ENCODE peak calls at places on chromosomes 12 and 14, in four cellular contexts. M is retinal pigment epithelial cell, E is endothelial cell of umbilical vein, A is cardiac fibroblast. W is an unnamed sample.

GRCh38 chr12:14963520-14963919 is 2.1 kb upstream of the ARHGDIB start:
- DNase-seq in M (no peak), E (no peak), A (no peak), W (no peak)

GRCh38 chr14:67170706-67171105 is 18.5 kb upstream of the GARIN2 start:
- DNase-seq in M (no peak), E (no peak), A (no peak), W (no peak)

GRCh38 chr12:52992699-52993557 is 13.3 kb upstream of the EIF4B start:
- DNase-seq in M (no peak), E (no peak), A (peak), W (no peak)

GRCh38 chr12:49537709-49538601 is 875 bp upstream of the KCNH3 start:
- DNase-seq in M (no peak), E (no peak), A (no peak), W (peak)

GRCh38 chr12:121575952-121576615 is 4.7 kb downstream of the KDM2B start:
- DNase-seq in M (no peak), E (no peak), A (peak), W (no peak)

GRCh38 chr12:101230547-101230946 is 20.5 kb upstream of the SLC5A8 start:
- DNase-seq in M (peak), E (no peak), A (peak), W (no peak)

GRCh38 chr12:122385171-122386041 is 37.1 kb downstream of the CLIP1 start:
- DNase-seq in M (no peak), E (no peak), A (no peak), W (no peak)

GRCh38 chr12:121166356-121166755 is 33.7 kb downstream of the P2RX7 start:
- DNase-seq in M (no peak), E (no peak), A (no peak), W (no peak)

GRCh38 chr12:27316947-27317346 is 15.7 kb upstream of the BMAL2 start:
- DNase-seq in M (no peak), E (no peak), A (no peak), W (no peak)

GRCh38 chr12:8012910-8013309 is 19.6 kb upstream of the FOXJ2 start:
- DNase-seq in M (no peak), E (no peak), A (no peak), W (no peak)
- TF ChIP-seq CTCF in M (no peak), E (no peak), A (no peak), W (no peak)

DNA sequence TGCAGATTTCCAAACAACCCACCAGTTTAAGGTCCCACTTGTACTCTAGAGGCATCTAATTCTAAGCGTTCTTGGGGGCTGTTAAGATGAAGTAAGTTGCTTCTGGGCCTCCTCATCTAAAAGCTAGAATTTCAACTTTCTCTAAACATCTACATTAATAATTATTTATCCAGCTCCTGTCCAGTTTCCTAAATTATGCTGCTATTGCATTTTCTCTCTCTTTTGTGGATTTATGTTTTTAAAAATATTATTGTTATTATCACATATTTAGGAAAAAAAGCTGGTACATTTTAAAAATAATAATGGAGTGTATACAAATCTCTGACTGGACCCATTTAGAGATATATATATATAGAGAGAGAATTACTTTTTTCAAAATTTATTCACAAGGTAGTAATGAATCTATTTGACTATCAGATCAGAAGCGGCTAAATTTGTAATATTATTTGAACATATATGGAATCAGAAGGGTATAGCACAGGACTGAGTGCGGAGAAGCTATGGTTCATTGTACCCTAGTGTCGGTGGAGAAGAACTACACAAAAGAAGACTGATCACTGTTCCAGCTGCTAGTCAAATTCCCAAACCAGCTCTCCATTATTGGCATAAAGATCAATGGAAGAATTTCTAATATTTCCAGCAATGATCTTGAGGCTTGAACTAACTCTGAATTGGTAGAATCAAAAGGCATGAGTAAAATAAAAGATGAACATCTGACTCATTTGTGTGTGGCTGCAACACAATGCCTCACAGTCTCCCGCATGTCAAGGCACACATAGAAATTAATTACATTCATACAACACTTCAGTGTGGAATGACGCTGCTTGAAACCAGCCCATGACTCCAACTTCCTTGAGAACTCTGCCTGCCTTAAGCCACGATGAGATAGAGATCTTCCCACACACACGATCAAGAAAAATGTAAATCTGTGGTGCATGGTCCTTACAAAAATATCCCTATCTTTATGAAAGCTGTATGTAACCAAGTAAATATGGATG is 433.4 kb upstream of the OR4E1 start:
- DNase-seq in M (no peak), E (no peak), A (no peak), W (no peak)
- TF ChIP-seq CTCF in M (peak), E (no peak), A (no peak), W (no peak)

GRCh38 chr14:52923902-52924575 is 26.8 kb downstream of the FERMT2 start:
- DNase-seq in M (no peak), E (no peak), A (no peak), W (no peak)
- TF ChIP-seq CTCF in M (no peak), E (no peak), A (no peak), W (peak)

DNA sequence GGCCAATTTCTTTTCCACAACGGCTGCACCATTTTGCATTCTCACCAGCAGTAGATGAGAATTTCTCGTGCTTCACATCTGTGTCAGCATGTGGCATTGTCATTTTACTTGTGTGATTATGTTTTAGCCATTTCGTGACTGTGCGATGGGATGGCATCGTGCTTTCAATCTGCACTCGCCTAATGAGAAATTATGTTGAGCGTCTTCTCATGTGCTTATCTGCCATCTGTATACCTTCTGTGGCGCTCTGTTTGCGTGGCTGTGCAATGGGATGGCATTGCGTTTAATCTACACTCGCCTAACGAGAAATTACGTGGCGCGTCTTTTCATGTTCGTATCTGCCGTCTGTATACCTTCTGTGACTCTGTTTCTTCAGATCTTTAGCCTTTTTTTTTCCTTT is 14.9 kb upstream of the GPR132 start:
- DNase-seq in M (no peak), E (no peak), A (no peak), W (no peak)
- TF ChIP-seq CTCF in M (no peak), E (no peak), A (no peak), W (no peak)

GRCh38 chr12:99824900-99825562 is 159.7 kb downstream of the ANKS1B start:
- DNase-seq in M (no peak), E (no peak), A (no peak), W (no peak)
- TF ChIP-seq CTCF in M (no peak), E (no peak), A (no peak), W (no peak)

DNA sequence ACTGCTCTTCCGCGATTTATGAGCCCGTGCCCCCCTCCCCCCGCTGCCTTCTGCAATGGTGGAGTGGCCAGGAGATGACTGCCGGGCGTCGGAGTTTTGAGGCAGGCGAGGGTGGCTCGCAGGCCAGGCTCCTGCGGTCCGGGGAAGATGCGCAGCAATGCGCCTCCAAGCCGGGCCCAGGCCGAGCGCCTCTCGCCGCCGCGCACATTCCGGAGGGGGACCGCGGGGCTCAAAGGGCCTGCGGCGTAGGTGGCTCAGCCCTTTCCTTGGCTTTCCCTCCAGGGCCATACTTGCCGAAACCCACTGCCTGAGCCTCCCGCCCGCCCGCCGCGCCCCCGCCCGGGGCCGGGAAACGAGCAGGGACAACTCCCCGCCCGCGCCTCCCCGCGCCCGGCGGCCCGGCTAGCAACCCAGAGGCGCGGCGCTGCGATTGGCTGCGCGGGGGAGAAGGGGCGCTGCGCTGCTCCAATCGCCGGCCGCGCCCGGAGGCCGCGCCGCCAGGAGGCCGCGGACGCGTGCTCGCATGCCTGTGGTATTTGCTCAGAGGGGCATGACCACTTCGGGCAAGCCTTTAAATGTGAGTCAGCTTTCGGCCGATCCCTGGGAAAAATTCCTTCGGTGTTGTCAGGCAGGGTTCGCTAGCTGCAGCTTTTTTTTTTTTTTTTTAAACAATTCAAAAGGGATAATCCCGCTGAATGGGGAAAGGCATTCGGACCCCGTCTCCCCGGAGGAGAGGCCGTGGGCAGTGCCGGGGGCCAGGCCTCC is 157.9 kb upstream of the PARP11 start:
- DNase-seq in M (peak), E (peak), A (peak), W (peak)
- TF ChIP-seq CTCF in M (no peak), E (no peak), A (no peak), W (no peak)

GRCh38 chr14:36316131-36316530 is 4.3 kb downstream of the MBIP start:
- DNase-seq in M (no peak), E (no peak), A (no peak), W (no peak)

GRCh38 chr14:36315159-36315853 is 5.1 kb downstream of the MBIP start:
- DNase-seq in M (no peak), E (no peak), A (no peak), W (peak)

GRCh38 chr14:36313206-36313605 is 7.2 kb downstream of the MBIP start:
- DNase-seq in M (no peak), E (no peak), A (no peak), W (no peak)

GRCh38 chr14:36317650-36318049 is 2.8 kb downstream of the MBIP start:
- DNase-seq in M (no peak), E (peak), A (peak), W (no peak)

GRCh38 chr14:36313898-36314297 is 6.5 kb downstream of the MBIP start:
- DNase-seq in M (no peak), E (no peak), A (no peak), W (no peak)
- TF ChIP-seq CTCF in M (no peak), E (no peak), A (no peak), W (no peak)

GRCh38 chr12:72368298-72368697 is 96.1 kb downstream of the TRHDE start:
- DNase-seq in M (no peak), E (no peak), A (no peak), W (no peak)

GRCh38 chr12:72369560-72369959 is 97.4 kb downstream of the TRHDE start:
- DNase-seq in M (no peak), E (no peak), A (no peak), W (no peak)

GRCh38 chr12:72366255-72366654 is 94.1 kb downstream of the TRHDE start:
- DNase-seq in M (no peak), E (no peak), A (no peak), W (no peak)

GRCh38 chr12:72365151-72365550 is 93.0 kb downstream of the TRHDE start:
- DNase-seq in M (no peak), E (no peak), A (no peak), W (no peak)

DNA sequence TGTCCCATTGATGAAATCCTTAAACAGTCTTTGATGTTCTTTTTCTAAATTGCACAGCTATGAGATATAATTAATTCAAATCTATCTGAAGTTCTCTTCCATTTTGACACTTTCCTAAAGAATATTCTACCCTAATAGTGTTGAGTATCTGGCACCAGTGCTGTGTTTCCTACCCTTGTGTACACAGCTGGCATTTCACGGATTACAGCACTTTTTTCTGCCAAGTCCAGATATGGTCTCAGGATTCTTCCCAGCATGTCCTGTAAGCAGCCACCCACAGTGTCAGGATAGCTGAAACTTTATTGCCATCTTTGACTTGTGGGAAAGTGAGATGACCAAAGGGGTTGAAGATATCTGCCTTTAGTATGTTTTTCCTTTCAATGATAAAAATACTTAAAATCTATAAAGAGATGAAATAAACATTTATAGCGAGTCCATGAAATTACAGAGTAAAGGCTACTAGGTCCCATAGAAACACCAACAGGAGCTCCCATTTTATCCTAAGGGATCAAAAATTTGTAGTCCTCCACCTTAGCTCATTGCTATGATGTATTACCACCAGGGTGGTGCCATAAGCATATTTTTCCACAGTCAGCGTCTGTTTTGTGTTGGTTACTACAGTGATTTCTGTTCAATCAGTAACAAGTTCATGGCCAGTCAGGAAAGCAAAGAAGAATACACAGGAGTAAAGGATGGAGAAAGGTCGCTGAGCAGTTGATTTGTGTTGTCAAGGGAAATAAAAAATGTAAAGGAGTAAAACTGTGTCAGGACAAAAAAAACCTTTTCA is 96.7 kb downstream of the TRHDE start:
- DNase-seq in M (no peak), E (no peak), A (no peak), W (no peak)
- TF ChIP-seq CTCF in M (no peak), E (no peak), A (no peak), W (no peak)

GRCh38 chr14:101591582-101591981 is 30.3 kb downstream of the DIO3 start:
- DNase-seq in M (no peak), E (no peak), A (no peak), W (no peak)
- TF ChIP-seq CTCF in M (no peak), E (no peak), A (no peak), W (no peak)

DNA sequence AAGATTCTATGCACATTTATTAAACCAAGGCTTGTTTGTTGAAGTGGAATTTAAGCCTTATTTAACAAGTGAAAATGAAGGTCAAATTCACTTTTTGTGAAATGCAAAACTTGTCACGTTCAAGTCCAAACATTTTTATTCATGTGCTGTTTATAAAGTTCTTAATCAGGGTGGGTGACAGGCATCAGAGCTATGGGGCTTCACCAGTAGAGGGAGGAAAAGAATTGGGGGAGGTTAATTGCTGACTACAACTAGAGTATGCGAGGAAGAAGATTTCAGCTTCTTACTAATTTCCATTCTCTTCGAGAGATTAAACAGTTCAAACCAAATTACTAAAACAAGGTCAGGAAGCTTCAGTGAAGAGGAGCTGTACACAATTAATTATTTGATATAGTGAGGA is 9.7 kb downstream of the MOK start:
- DNase-seq in M (no peak), E (no peak), A (peak), W (no peak)
- TF ChIP-seq CTCF in M (peak), E (no peak), A (peak), W (no peak)

W was measured in GM13976.